ENCODE peak calls at places on chromosomes 3 and 15, in five cellular contexts. Q is left colon; Y is type B pancreatic cell; G is naive thymus-derived CD4-positive, alpha-beta T cell; F is H7. Z is an unnamed sample.

GRCh38 chr3:158789592-158789991 is 12.3 kb upstream of the MFSD1 start:
- DNase-seq in Q (no peak), F (no peak), Y (no peak), G (no peak), Z (no peak)

GRCh38 chr3:177816667-177817208 is 619.5 kb upstream of the TBL1XR1 start:
- DNase-seq in Y (no peak), G (no peak), Q (no peak), F (no peak), Z (no peak)

GRCh38 chr3:139448104-139448503 is 28.2 kb downstream of the RBP2 start:
- DNase-seq in F (no peak), Y (no peak), Q (no peak), G (no peak), Z (no peak)

GRCh38 chr3:77420316-77420715 is 380.4 kb downstream of the ROBO2 start:
- DNase-seq in Y (no peak), G (no peak), F (no peak), Q (no peak), Z (no peak)

GRCh38 chr3:188695251-188695650 is 476.5 kb upstream of the TPRG1 start:
- DNase-seq in G (no peak), Y (no peak), F (no peak), Q (no peak), Z (no peak)

GRCh38 chr3:131620977-131621376 is 118.2 kb upstream of the MRPL3 start:
- DNase-seq in Y (no peak), F (no peak), Q (no peak), G (no peak), Z (no peak)

GRCh38 chr3:128480717-128481437 is 12.1 kb downstream of the GATA2 start:
- DNase-seq in Y (no peak), Q (no peak), F (peak), G (no peak), Z (no peak)

GRCh38 chr3:33023176-33024136 is 72.0 kb downstream of the CCR4 start:
- DNase-seq in Q (no peak), Y (no peak), G (no peak), F (no peak), Z (no peak)

GRCh38 chr3:27464646-27465045 is 19.5 kb downstream of the SLC4A7 start:
- DNase-seq in Y (no peak), F (no peak), Q (no peak), G (no peak), Z (no peak)

GRCh38 chr3:195817578-195818135 is 5.9 kb upstream of the MUC4 start:
- DNase-seq in G (no peak), Q (no peak), Y (no peak), F (no peak), Z (no peak)

GRCh38 chr15:71669688-71670087 is 140.7 kb upstream of the NR2E3 start:
- DNase-seq in Q (no peak), Y (no peak), G (no peak), F (no peak), Z (no peak)

GRCh38 chr3:10228248-10228950 is 19.9 kb upstream of the TATDN2 start:
- DNase-seq in Y (no peak), G (no peak), F (no peak), Q (no peak), Z (no peak)

GRCh38 chr3:123766195-123767019 is 117.7 kb downstream of the MYLK start:
- DNase-seq in G (no peak), F (no peak), Y (no peak), Q (no peak), Z (no peak)

GRCh38 chr3:72336821-72337479 is 511.3 kb downstream of the SHQ1 start:
- DNase-seq in Y (no peak), Q (peak), F (peak), G (no peak), Z (no peak)

GRCh38 chr3:148631124-148631903 is 66.4 kb upstream of the AGTR1 start:
- DNase-seq in F (no peak), Y (no peak), G (no peak), Q (no peak), Z (no peak)

Z was measured in pancreas.